ENCODE peak calls at places on chromosome 12, in four cellular contexts. O, N, C and I are unnamed samples.

GRCh38 chr12:115726691-115727090 is 550.8 kb downstream of the MED13L start:
- DNase-seq in O (no peak), N (no peak), C (no peak), I (no peak)

GRCh38 chr12:25054783-25055144 is 105.9 kb upstream of the BCAT1 start:
- DNase-seq in N (no peak), C (no peak), O (peak), I (peak)

GRCh38 chr12:95996034-95996658 is at the start of gene HAL:
- DNase-seq in C (peak), O (no peak), N (no peak), I (peak)

GRCh38 chr12:59085680-59086079 is 165.4 kb upstream of the LRIG3 start:
- DNase-seq in O (peak), C (no peak), N (no peak), I (no peak)

GRCh38 chr12:57640156-57641042 is 7.4 kb upstream of the B4GALNT1 start:
- DNase-seq in C (no peak), N (no peak), O (no peak), I (no peak)

GRCh38 chr12:96907681-96908163 is 665 bp downstream of the NEDD1 start:
- DNase-seq in C (no peak), N (peak), O (peak), I (no peak)

GRCh38 chr12:106044773-106045172 is 94.0 kb downstream of the NUAK1 start:
- DNase-seq in N (no peak), O (peak), C (no peak), I (no peak)

GRCh38 chr12:2800046-2800570 is 5.3 kb downstream of the FKBP4 start:
- DNase-seq in O (no peak), N (no peak), C (no peak), I (no peak)

GRCh38 chr12:15151141-15152091 is 69.8 kb downstream of the RERG start:
- DNase-seq in C (no peak), O (peak), N (peak), I (no peak)

GRCh38 chr12:29148065-29148957 is 767 bp upstream of the FAR2 start:
- DNase-seq in N (no peak), C (peak), O (peak), I (no peak)

GRCh38 chr12:47577213-47577612 is 128.6 kb downstream of the RPAP3 start:
- DNase-seq in N (no peak), O (no peak), C (no peak), I (no peak)

GRCh38 chr12:83821967-83822366 is 1090.6 kb downstream of the SLC6A15 start:
- DNase-seq in C (no peak), O (no peak), N (no peak), I (no peak)

GRCh38 chr12:83827860-83828259 is 1084.7 kb downstream of the SLC6A15 start:
- DNase-seq in C (no peak), N (no peak), O (no peak), I (no peak)

GRCh38 chr12:83827193-83827592 is 1085.4 kb downstream of the SLC6A15 start:
- DNase-seq in C (no peak), O (no peak), N (no peak), I (no peak)

GRCh38 chr12:83826112-83826511 is 1086.5 kb downstream of the SLC6A15 start:
- DNase-seq in C (no peak), O (peak), N (peak), I (no peak)

DNA sequence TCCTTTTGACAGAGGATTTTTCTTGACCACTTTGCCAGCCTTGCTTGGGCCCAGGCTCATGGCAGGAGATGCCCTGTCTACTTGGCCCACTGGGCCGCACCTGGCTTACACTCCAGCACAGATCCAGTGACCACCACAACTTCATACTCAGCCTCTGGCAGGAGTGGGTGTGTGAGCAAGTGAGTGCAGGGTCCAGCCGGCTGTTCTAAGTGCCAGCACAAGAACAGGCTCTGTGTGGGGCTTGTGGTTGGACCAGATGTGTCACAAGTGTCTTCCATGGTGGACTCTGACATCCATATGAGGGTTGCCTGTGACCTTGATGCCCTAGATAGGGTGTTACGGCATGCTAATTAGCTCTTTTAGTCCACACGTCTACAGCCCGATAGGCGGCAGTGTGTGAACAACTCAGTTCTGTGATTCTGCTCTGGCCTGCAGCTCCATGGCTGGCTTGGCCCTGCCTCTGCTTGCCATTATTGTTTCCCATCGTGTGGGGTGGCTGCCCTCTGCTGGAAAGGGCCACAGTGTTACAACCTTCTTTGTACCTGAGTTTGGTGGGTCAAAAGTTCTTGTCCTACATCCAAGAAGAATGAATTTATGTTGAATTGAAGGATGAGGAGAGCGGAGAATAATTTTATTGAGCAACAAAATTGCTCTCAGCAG is 1089.1 kb downstream of the SLC6A15 start:
- DNase-seq in O (peak), N (peak), C (no peak), I (peak)
- TF ChIP-seq CTCF in O (peak), N (peak), C (peak), I (peak)

GRCh38 chr12:50222275-50222783 is 55.2 kb upstream of the CERS5 start:
- DNase-seq in C (no peak), N (peak), O (peak), I (no peak)
- TF ChIP-seq CTCF in C (peak), N (peak), O (peak), I (no peak)

GRCh38 chr12:113837528-113838296 is 128.4 kb downstream of the RBM19 start:
- DNase-seq in O (no peak), C (no peak), N (no peak), I (no peak)
- TF ChIP-seq CTCF in O (peak), C (no peak), N (peak), I (no peak)

GRCh38 chr12:108518716-108519496 is 3.8 kb downstream of the FICD start:
- DNase-seq in C (no peak), N (no peak), O (no peak), I (no peak)

GRCh38 chr12:108518101-108518715 is 3.1 kb downstream of the FICD start:
- DNase-seq in C (no peak), O (no peak), N (no peak), I (no peak)

GRCh38 chr12:108516511-108517275 is 1.6 kb downstream of the FICD start:
- DNase-seq in O (no peak), N (no peak), C (no peak), I (no peak)

GRCh38 chr12:108517288-108518100 is 2.4 kb downstream of the FICD start:
- DNase-seq in O (no peak), C (no peak), N (no peak), I (no peak)

DNA sequence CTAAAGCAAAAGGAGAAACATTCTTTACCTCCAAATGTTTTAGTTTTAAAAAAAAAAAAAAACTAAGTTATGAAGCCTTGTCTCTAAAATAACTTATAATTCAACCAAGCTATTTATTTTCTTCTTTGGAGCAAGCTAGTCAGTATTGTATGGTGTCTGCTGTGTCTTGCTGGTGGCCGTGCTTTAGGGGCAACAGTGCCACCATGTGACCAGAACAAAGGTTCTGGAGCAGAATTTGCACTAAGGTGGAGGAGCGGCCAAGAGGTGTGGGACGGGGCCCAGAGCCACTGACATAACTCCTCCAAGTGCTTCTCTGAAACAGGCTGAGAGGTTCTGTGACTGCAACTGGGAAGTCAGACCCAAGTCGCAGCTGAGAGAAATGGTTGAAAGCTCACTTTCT is 4.5 kb downstream of the FICD start:
- DNase-seq in C (no peak), O (no peak), N (no peak), I (no peak)
- TF ChIP-seq CTCF in C (no peak), O (no peak), N (no peak), I (no peak)

GRCh38 chr12:10354502-10354901 is 35.3 kb downstream of the KLRK1 start:
- DNase-seq in N (no peak), C (no peak), O (peak), I (no peak)
- TF ChIP-seq CTCF in N (no peak), C (no peak), O (no peak), I (no peak)

GRCh38 chr12:88393017-88393767 is 187.1 kb downstream of the KITLG start:
- DNase-seq in C (no peak), N (peak), O (peak), I (no peak)
- TF ChIP-seq CTCF in C (peak), N (peak), O (peak), I (peak)

GRCh38 chr12:127363392-127363791 is 903.6 kb upstream of the TMEM132C start:
- DNase-seq in O (peak), N (peak), C (no peak), I (no peak)
- TF ChIP-seq CTCF in O (peak), N (no peak), C (no peak), I (no peak)

GRCh38 chr12:120496353-120497340 is 734 bp downstream of the DYNLL1 start:
- DNase-seq in C (peak), N (peak), O (peak), I (peak)
- TF ChIP-seq CTCF in C (no peak), N (no peak), O (no peak), I (no peak)

GRCh38 chr12:92928962-92929915 is at the start of gene EEA1:
- DNase-seq in O (peak), N (peak), C (peak), I (peak)
- TF ChIP-seq CTCF in O (peak), N (no peak), C (peak), I (no peak)